ENCODE peak calls at places on chromosome 2, in nine cellular contexts. M, E, A, T, O, D, C, B and Z are unnamed samples.

GRCh38 chr2:215680605-215681598 is 245.0 kb upstream of the FN1 start:
- DNase-seq in B (no peak), D (peak; percentile 52), C (peak; percentile 89), M (no peak), T (no peak), O (no peak), E (peak; percentile 92), A (peak; percentile 99), Z (peak; percentile 60)

GRCh38 chr2:29293830-29294438 is 178.7 kb downstream of the CLIP4 start:
- DNase-seq in A (peak; percentile 29), E (no peak), C (peak; percentile 24), D (no peak), M (no peak), O (no peak), T (no peak), B (no peak), Z (no peak)

GRCh38 chr2:200081221-200081620 is 125.8 kb downstream of the MAIP1 start:
- DNase-seq in D (no peak), C (no peak), B (no peak), A (no peak), T (no peak), E (no peak), O (no peak), M (no peak), Z (no peak)

GRCh38 chr2:24588294-24588693 is 97.2 kb downstream of the NCOA1 start:
- DNase-seq in T (no peak), E (no peak), O (no peak), A (no peak), B (no peak), D (no peak), C (no peak), M (no peak), Z (no peak)

GRCh38 chr2:64491426-64491825 is 32.7 kb upstream of the AFTPH start:
- DNase-seq in A (no peak), O (no peak), M (no peak), T (no peak), B (no peak), C (peak; percentile 40), D (no peak), E (no peak), Z (no peak)

GRCh38 chr2:178280261-178280852 is 86.0 kb downstream of the OSBPL6 start:
- DNase-seq in E (no peak), A (peak; percentile 41), O (no peak), C (peak; percentile 67), T (no peak), B (no peak), D (no peak), M (no peak), Z (no peak)

GRCh38 chr2:68379184-68379708 is 14.2 kb downstream of the PLEK start:
- DNase-seq in E (no peak), C (no peak), D (peak; percentile 20), B (no peak), A (no peak), O (no peak), M (no peak), T (no peak), Z (no peak)

GRCh38 chr2:29273004-29273703 is 157.9 kb downstream of the CLIP4 start:
- DNase-seq in T (peak; percentile 44), A (no peak), E (no peak), M (no peak), B (no peak), D (no peak), O (no peak), C (no peak), Z (no peak)

GRCh38 chr2:212392048-212392447 is 146.6 kb downstream of the ERBB4 start:
- DNase-seq in T (no peak), O (no peak), E (no peak), M (no peak), B (peak; percentile 44), A (peak; percentile 49), D (no peak), C (no peak), Z (no peak)

GRCh38 chr2:85326406-85326945 is 1.3 kb downstream of the TGOLN2 start:
- DNase-seq in O (no peak), B (no peak), M (no peak), C (no peak), T (no peak), A (peak; percentile 25), E (no peak), D (peak; percentile 33), Z (peak; percentile 65)

GRCh38 chr2:205585451-205586045 is 96.8 kb upstream of the NRP2 start:
- DNase-seq in B (no peak), A (no peak), M (no peak), O (no peak), D (no peak), T (no peak), E (peak; percentile 61), C (no peak), Z (no peak)

GRCh38 chr2:127449439-127449838 is 31.2 kb downstream of the PROC start:
- DNase-seq in M (no peak), A (no peak), C (no peak), T (no peak), E (no peak), B (no peak), O (no peak), D (no peak), Z (no peak)

GRCh38 chr2:105056245-105056644 is 18.4 kb downstream of the MRPS9 start:
- DNase-seq in C (no peak), T (no peak), O (no peak), E (no peak), B (no peak), D (no peak), M (no peak), A (no peak), Z (no peak)

GRCh38 chr2:42895134-42895795 is 102.9 kb upstream of the HAAO start:
- DNase-seq in C (no peak), M (no peak), A (no peak), O (no peak), E (no peak), B (no peak), T (no peak), D (no peak), Z (no peak)

GRCh38 chr2:27117995-27118524 is 868 bp downstream of the CGREF1 start:
- DNase-seq in M (no peak), T (no peak), O (no peak), C (no peak), D (no peak), E (no peak), B (no peak), A (no peak), Z (no peak)

GRCh38 chr2:56184500-56184996 is 758 bp downstream of the CCDC85A start:
- DNase-seq in T (peak; percentile 62), C (no peak), O (no peak), A (no peak), M (no peak), D (no peak), E (no peak), B (no peak), Z (no peak)

GRCh38 chr2:100948965-100949364 is 53.1 kb upstream of the RPL31 start:
- DNase-seq in E (no peak), D (no peak), C (no peak), B (no peak), M (no peak), T (no peak), A (no peak), O (no peak), Z (no peak)

GRCh38 chr2:31413025-31413424 is 1.5 kb downstream of the XDH start:
- DNase-seq in C (peak; percentile 76), M (no peak), A (no peak), B (no peak), T (no peak), E (no peak), D (no peak), O (no peak), Z (no peak)

GRCh38 chr2:233020454-233020853 is 7.4 kb upstream of the NGEF start:
- DNase-seq in M (peak; percentile 4), B (no peak), E (no peak), C (no peak), D (no peak), A (no peak), T (no peak), O (no peak), Z (no peak)

GRCh38 chr2:203909192-203909945 is 27.2 kb upstream of the ICOS start:
- DNase-seq in B (peak; percentile 49), M (no peak), T (no peak), E (peak; percentile 47), O (peak; percentile 7), D (peak; percentile 18), A (peak; percentile 66), C (peak; percentile 84), Z (peak; percentile 51)

GRCh38 chr2:46273919-46274318 is 23.3 kb upstream of the EPAS1 start:
- DNase-seq in O (no peak), C (no peak), E (no peak), A (no peak), M (no peak), T (no peak), B (no peak), D (no peak), Z (no peak)

GRCh38 chr2:208619993-208620392 is 213.4 kb downstream of the PTH2R start:
- DNase-seq in A (no peak), E (no peak), O (no peak), B (no peak), C (no peak), D (no peak), M (no peak), T (no peak), Z (no peak)

GRCh38 chr2:191202881-191203397 is 42.3 kb upstream of the MYO1B start:
- DNase-seq in D (no peak), E (peak; percentile 40), T (no peak), A (peak; percentile 23), O (no peak), C (peak; percentile 40), M (no peak), B (no peak), Z (peak; percentile 46)

GRCh38 chr2:67260348-67261277 is 136.5 kb upstream of the ETAA1 start:
- DNase-seq in B (peak; percentile 95), C (peak; percentile 100), O (no peak), T (peak; percentile 68), D (no peak), A (peak; percentile 85), M (peak; percentile 91), E (peak; percentile 99), Z (no peak)

GRCh38 chr2:103174711-103175110 is 412.9 kb downstream of the TMEM182 start:
- DNase-seq in A (peak; percentile 62), O (no peak), T (no peak), M (no peak), C (no peak), E (no peak), B (no peak), D (no peak), Z (no peak)

GRCh38 chr2:7626139-7626537 is 708.9 kb downstream of the RNF144A start:
- DNase-seq in C (no peak), D (no peak), B (no peak), M (no peak), E (no peak), O (no peak), T (no peak), A (no peak), Z (no peak)

GRCh38 chr2:8906208-8906607 is 68.8 kb upstream of the KIDINS220 start:
- DNase-seq in D (no peak), M (no peak), B (no peak), A (peak; percentile 85), E (peak; percentile 2), T (no peak), O (no peak), C (peak; percentile 47), Z (no peak)

GRCh38 chr2:109143214-109144187 is 14.5 kb downstream of the SH3RF3 start:
- DNase-seq in M (peak; percentile 8), D (peak; percentile 56), C (no peak), A (no peak), B (no peak), O (no peak), T (no peak), E (no peak), Z (peak; percentile 73)

GRCh38 chr2:20382965-20383800 is 32.5 kb upstream of the PUM2 start:
- DNase-seq in T (no peak), M (no peak), C (peak; percentile 55), E (no peak), O (no peak), A (peak; percentile 69), B (no peak), D (no peak), Z (peak; percentile 30)

GRCh38 chr2:121478996-121479735 is 51.5 kb upstream of the RNU4ATAC start:
- DNase-seq in M (no peak), A (no peak), T (no peak), D (no peak), C (peak; percentile 45), O (no peak), B (no peak), E (no peak), Z (no peak)

GRCh38 chr2:200477667-200478121 is 32.2 kb downstream of the KCTD18 start:
- DNase-seq in M (no peak), O (peak; percentile 44), C (peak; percentile 28), D (no peak), B (no peak), E (no peak), A (no peak), T (no peak), Z (no peak)